ENCODE peak calls at places on chromosomes 12 and 14, in six cellular contexts. T is T47D, O is HCT116, D is H1, Q is SK-N-SH, G is GM12878. M is an unnamed sample.

GRCh38 chr12:304815-305214 is 42.2 kb upstream of the SLC6A13 start:
- DNase-seq in G (no peak), O (no peak), T (no peak), Q (no peak), D (no peak), M (no peak)

GRCh38 chr12:14893471-14894250 is 8.0 kb upstream of the MGP start:
- DNase-seq in T (no peak), Q (no peak), G (no peak), D (no peak), O (no peak), M (no peak)

GRCh38 chr14:99596772-99597171 is 7.2 kb downstream of the CCDC85C start:
- DNase-seq in O (no peak), T (no peak), D (no peak), G (no peak), Q (no peak), M (no peak)

GRCh38 chr14:105883066-105884005 is 357.0 kb downstream of the TMEM121 start:
- DNase-seq in G (no peak), Q (no peak), D (no peak), O (no peak), T (no peak), M (no peak)

GRCh38 chr14:26984318-26985177 is 386.7 kb upstream of the NOVA1 start:
- DNase-seq in O (peak; percentile 4), G (no peak), D (peak; percentile 64), Q (peak; percentile 11), T (no peak), M (peak; percentile 64)

GRCh38 chr14:50260511-50260910 is 29.1 kb upstream of the SOS2 start:
- DNase-seq in Q (peak; percentile 19), O (peak; percentile 3), D (no peak), G (no peak), T (peak; percentile 30), M (peak; percentile 23)

GRCh38 chr12:114403690-114404450 is 2.1 kb downstream of the TBX5 start:
- DNase-seq in T (no peak), D (no peak), G (no peak), Q (no peak), O (no peak), M (no peak)

GRCh38 chr14:100049220-100049619 is 16.0 kb upstream of the EVL start:
- DNase-seq in D (no peak), O (no peak), G (no peak), Q (no peak), T (no peak), M (peak; percentile 26)

GRCh38 chr12:102301547-102301946 is 103.9 kb upstream of the PMCH start:
- DNase-seq in T (no peak), O (no peak), G (no peak), Q (no peak), D (no peak), M (no peak)

GRCh38 chr14:102544745-102545460 is 35.3 kb upstream of the ANKRD9 start:
- DNase-seq in D (peak; percentile 74), T (no peak), Q (peak; percentile 42), G (no peak), O (no peak), M (peak; percentile 82)

GRCh38 chr12:86741531-86741930 is 485.3 kb upstream of the MGAT4C start:
- DNase-seq in Q (no peak), T (no peak), D (no peak), G (no peak), O (no peak), M (no peak)

GRCh38 chr12:121107681-121108080 is 25.0 kb upstream of the P2RX7 start:
- DNase-seq in O (no peak), Q (no peak), D (no peak), T (no peak), G (no peak), M (no peak)

GRCh38 chr14:60760648-60761364 is 26.2 kb downstream of the MNAT1 start:
- DNase-seq in D (no peak), Q (no peak), T (peak; percentile 33), O (peak; percentile 71), G (no peak), M (peak; percentile 29)

GRCh38 chr14:94393474-94393873 is 5.1 kb upstream of the SERPINA1 start:
- DNase-seq in O (no peak), G (no peak), T (no peak), D (no peak), Q (no peak), M (no peak)

GRCh38 chr14:94391284-94391914 is 3.0 kb upstream of the SERPINA1 start:
- DNase-seq in G (no peak), T (no peak), D (no peak), Q (no peak), O (no peak), M (no peak)

GRCh38 chr14:94394025-94394493 is 5.7 kb upstream of the SERPINA1 start:
- DNase-seq in G (no peak), D (no peak), T (no peak), O (no peak), Q (no peak), M (peak; percentile 76)

GRCh38 chr14:94390372-94391086 is 2.1 kb upstream of the SERPINA1 start:
- DNase-seq in T (peak; percentile 47), D (no peak), Q (no peak), G (no peak), O (no peak), M (no peak)

GRCh38 chr14:94392510-94392935 is 4.1 kb upstream of the SERPINA1 start:
- DNase-seq in Q (no peak), G (peak; percentile 38), O (no peak), D (no peak), T (no peak), M (peak; percentile 59)
- TF ChIP-seq JUND in Q (no peak), G (no peak), O (no peak), D (no peak), T (no peak), M (no peak)

GRCh38 chr14:55129086-55129427 is at the start of gene LGALS3:
- DNase-seq in D (no peak), G (no peak), O (no peak), T (peak; percentile 98), Q (peak; percentile 88), M (no peak)
- TF ChIP-seq JUND in D (no peak), G (no peak), O (no peak), T (no peak), Q (no peak), M (no peak)

GRCh38 chr12:47391566-47391965 is 311.8 kb upstream of the AMIGO2 start:
- DNase-seq in G (no peak), D (no peak), Q (no peak), T (no peak), O (no peak), M (no peak)
- TF ChIP-seq JUND in G (no peak), D (no peak), Q (no peak), T (no peak), O (no peak), M (no peak)

DNA sequence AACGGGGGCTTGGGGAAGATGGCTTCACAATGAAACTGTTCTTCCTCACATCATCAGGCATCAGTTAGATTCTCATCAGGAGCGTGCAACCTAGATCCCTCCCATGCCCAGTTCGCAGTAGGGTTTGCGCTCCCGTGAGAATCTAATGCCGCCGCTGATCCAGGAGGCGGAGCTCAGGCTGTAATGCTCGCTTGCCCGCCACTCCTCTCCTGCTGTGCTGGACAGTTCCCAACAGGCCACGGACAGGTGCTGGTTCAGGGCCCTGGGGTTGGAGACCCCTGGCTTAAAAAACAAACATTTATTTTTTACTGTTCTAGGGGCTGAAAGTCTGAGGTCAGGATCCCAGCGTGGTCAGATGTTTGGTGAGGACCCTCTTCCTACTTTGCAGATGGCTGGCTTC is 180.5 kb downstream of the FBXL14 start:
- DNase-seq in O (no peak), G (no peak), D (no peak), Q (no peak), T (no peak), M (no peak)
- TF ChIP-seq JUND in O (no peak), G (no peak), D (no peak), Q (no peak), T (no peak), M (no peak)

GRCh38 chr12:127562781-127563180 is 704.2 kb upstream of the TMEM132C start:
- DNase-seq in O (no peak), T (no peak), D (no peak), G (no peak), Q (no peak), M (no peak)

GRCh38 chr12:127560041-127560478 is 706.9 kb upstream of the TMEM132C start:
- DNase-seq in D (no peak), T (no peak), Q (no peak), O (no peak), G (no peak), M (no peak)

GRCh38 chr12:127558363-127558762 is 708.6 kb upstream of the TMEM132C start:
- DNase-seq in D (no peak), T (no peak), O (no peak), G (no peak), Q (no peak), M (no peak)

GRCh38 chr12:127556487-127556886 is 710.5 kb upstream of the TMEM132C start:
- DNase-seq in G (no peak), Q (no peak), D (no peak), O (no peak), T (no peak), M (no peak)

DNA sequence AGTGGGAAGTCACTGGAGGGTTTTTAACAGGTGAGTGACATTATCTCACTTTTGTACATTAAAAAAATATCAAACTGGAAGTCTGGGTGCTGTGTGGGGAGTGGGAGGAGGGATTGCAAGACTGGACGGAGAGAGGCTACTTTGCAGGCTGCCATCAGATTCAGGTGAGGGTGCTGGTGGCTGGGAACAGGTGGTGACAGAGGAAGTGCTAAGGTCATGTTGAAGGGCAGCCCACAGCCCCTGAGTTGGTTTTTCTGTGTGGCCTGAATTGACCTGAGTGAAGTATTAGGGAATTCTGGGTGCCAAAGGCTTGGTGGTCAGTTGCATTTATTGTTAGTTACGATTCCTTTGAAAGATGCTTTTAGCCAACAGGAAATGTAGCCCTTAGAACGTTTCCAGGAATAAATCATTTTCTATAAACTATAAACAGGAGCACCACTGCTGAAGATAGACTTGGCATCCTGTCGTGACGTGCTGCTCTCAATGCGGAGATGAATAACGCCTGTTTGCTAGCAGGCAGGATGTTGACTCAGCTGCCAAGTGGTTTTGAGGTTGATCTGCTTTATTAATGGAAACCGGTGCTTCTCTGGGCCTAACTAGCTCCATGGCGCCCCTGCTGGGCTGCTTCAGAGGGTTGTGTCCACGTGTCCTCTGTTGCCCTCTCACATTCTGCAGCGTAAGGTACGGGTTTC is 707.5 kb upstream of the TMEM132C start:
- DNase-seq in T (no peak), O (no peak), G (peak; percentile 11), Q (peak; percentile 16), D (peak; percentile 72), M (no peak)
- TF ChIP-seq JUND in T (no peak), O (no peak), G (no peak), Q (no peak), D (no peak), M (no peak)

M was measured in HepG2.